ENCODE peak calls at places on chromosomes 16 and 17, in six cellular contexts. One of them, this sample, is unnamed.

GRCh38 chr17:2289878-2290478 is 13.6 kb downstream of the SMG6 start:
- DNase-seq in SK-N-SH: no peak
- DNase-seq in GM12878: no peak
- DNase-seq in K562: no peak
- DNase-seq in HepG2: no peak
- DNase-seq in HCT116: no peak
- DNase-seq in this sample: no peak

GRCh38 chr16:71479420-71479819 is 9.7 kb downstream of the ZNF19 start:
- DNase-seq in SK-N-SH: peak; percentile 50
- DNase-seq in GM12878: no peak
- DNase-seq in K562: peak; percentile 29
- DNase-seq in HepG2: peak; percentile 55
- DNase-seq in HCT116: no peak
- DNase-seq in this sample: no peak

GRCh38 chr16:73214825-73215481 is 167.0 kb upstream of the ZFHX3 start:
- DNase-seq in SK-N-SH: no peak
- DNase-seq in GM12878: no peak
- DNase-seq in K562: no peak
- DNase-seq in HepG2: no peak
- DNase-seq in HCT116: no peak
- DNase-seq in this sample: no peak

GRCh38 chr16:88618182-88618955 is 20.0 kb upstream of the IL17C start:
- DNase-seq in SK-N-SH: no peak
- DNase-seq in GM12878: no peak
- DNase-seq in K562: peak; percentile 58
- DNase-seq in HepG2: peak; percentile 91
- DNase-seq in HCT116: no peak
- DNase-seq in this sample: no peak

GRCh38 chr16:81237942-81238295 is 570 bp upstream of the BCO1 start:
- DNase-seq in SK-N-SH: no peak
- DNase-seq in GM12878: no peak
- DNase-seq in K562: no peak
- DNase-seq in HepG2: no peak
- DNase-seq in HCT116: no peak
- DNase-seq in this sample: no peak

GRCh38 chr17:83153681-83154310 is 74.4 kb downstream of the METRNL start:
- DNase-seq in SK-N-SH: peak; percentile 41
- DNase-seq in GM12878: no peak
- DNase-seq in K562: no peak
- DNase-seq in HepG2: no peak
- DNase-seq in HCT116: no peak
- DNase-seq in this sample: no peak

GRCh38 chr16:64893386-64893785 is 228.5 kb downstream of the CDH11 start:
- DNase-seq in SK-N-SH: no peak
- DNase-seq in GM12878: no peak
- DNase-seq in K562: no peak
- DNase-seq in HepG2: no peak
- DNase-seq in HCT116: no peak
- DNase-seq in this sample: no peak

GRCh38 chr16:2008009-2008526 is 1.6 kb downstream of the ZNF598 start:
- DNase-seq in SK-N-SH: no peak
- DNase-seq in GM12878: no peak
- DNase-seq in K562: peak; percentile 53
- DNase-seq in HepG2: no peak
- DNase-seq in HCT116: no peak
- DNase-seq in this sample: no peak

GRCh38 chr17:6712058-6712853 is 913 bp downstream of the SLC13A5 start:
- DNase-seq in SK-N-SH: peak; percentile 11
- DNase-seq in GM12878: no peak
- DNase-seq in K562: no peak
- DNase-seq in HepG2: peak; percentile 88
- DNase-seq in HCT116: no peak
- DNase-seq in this sample: no peak

GRCh38 chr17:16987830-16988601 is 16.1 kb upstream of the TNFRSF13B start:
- DNase-seq in SK-N-SH: no peak
- DNase-seq in GM12878: peak; percentile 99
- DNase-seq in K562: peak; percentile 24
- DNase-seq in HepG2: no peak
- DNase-seq in HCT116: no peak
- DNase-seq in this sample: no peak

GRCh38 chr16:25210758-25211157 is 6.0 kb upstream of the AQP8 start:
- DNase-seq in SK-N-SH: no peak
- DNase-seq in GM12878: no peak
- DNase-seq in K562: peak; percentile 52
- DNase-seq in HepG2: no peak
- DNase-seq in HCT116: no peak
- DNase-seq in this sample: no peak

GRCh38 chr17:45388604-45389325 is 43.9 kb downstream of the ARHGAP27 start:
- DNase-seq in SK-N-SH: no peak
- DNase-seq in GM12878: no peak
- DNase-seq in K562: no peak
- DNase-seq in HepG2: no peak
- DNase-seq in HCT116: no peak
- DNase-seq in this sample: no peak

GRCh38 chr17:77445908-77446535 is 305.3 kb downstream of the SEC14L1 start:
- DNase-seq in SK-N-SH: no peak
- DNase-seq in GM12878: no peak
- DNase-seq in K562: no peak
- DNase-seq in HepG2: no peak
- DNase-seq in HCT116: no peak
- DNase-seq in this sample: no peak

GRCh38 chr17:65914784-65915342 is 277.1 kb downstream of the CEP112 start:
- DNase-seq in SK-N-SH: no peak
- DNase-seq in GM12878: peak; percentile 81
- DNase-seq in K562: no peak
- DNase-seq in HepG2: no peak
- DNase-seq in HCT116: no peak
- DNase-seq in this sample: no peak

GRCh38 chr17:76549215-76549518 is 9.3 kb downstream of the PRCD start:
- DNase-seq in SK-N-SH: no peak
- DNase-seq in GM12878: no peak
- DNase-seq in K562: no peak
- DNase-seq in HepG2: no peak
- DNase-seq in HCT116: no peak
- DNase-seq in this sample: no peak

GRCh38 chr17:55661963-55662834 is 60.5 kb downstream of the TMEM100 start:
- DNase-seq in SK-N-SH: no peak
- DNase-seq in GM12878: no peak
- DNase-seq in K562: no peak
- DNase-seq in HepG2: no peak
- DNase-seq in HCT116: no peak
- DNase-seq in this sample: no peak

GRCh38 chr17:17897442-17897841 is 60.7 kb upstream of the SREBF1 start:
- DNase-seq in SK-N-SH: no peak
- DNase-seq in GM12878: peak; percentile 66
- DNase-seq in K562: no peak
- DNase-seq in HepG2: no peak
- DNase-seq in HCT116: no peak
- DNase-seq in this sample: no peak

GRCh38 chr16:75066861-75067447 is 49.6 kb downstream of the LDHD start:
- DNase-seq in SK-N-SH: no peak
- DNase-seq in GM12878: no peak
- DNase-seq in K562: no peak
- DNase-seq in HepG2: no peak
- DNase-seq in HCT116: no peak
- DNase-seq in this sample: no peak

GRCh38 chr17:27526603-27527002 is 70.4 kb downstream of the KSR1 start:
- DNase-seq in SK-N-SH: no peak
- DNase-seq in GM12878: no peak
- DNase-seq in K562: peak; percentile 70
- DNase-seq in HepG2: no peak
- DNase-seq in HCT116: no peak
- DNase-seq in this sample: no peak

GRCh38 chr16:20910781-20911321 is 10.3 kb downstream of the LYRM1 start:
- DNase-seq in SK-N-SH: no peak
- DNase-seq in GM12878: no peak
- DNase-seq in K562: no peak
- DNase-seq in HepG2: no peak
- DNase-seq in HCT116: peak; percentile 75
- DNase-seq in this sample: no peak

GRCh38 chr16:58451945-58452401 is 48.0 kb upstream of the NDRG4 start:
- DNase-seq in SK-N-SH: no peak
- DNase-seq in GM12878: no peak
- DNase-seq in K562: no peak
- DNase-seq in HepG2: peak; percentile 85
- DNase-seq in HCT116: no peak
- DNase-seq in this sample: peak; percentile 52

GRCh38 chr17:13688716-13689115 is 87.0 kb upstream of the HS3ST3A1 start:
- DNase-seq in SK-N-SH: no peak
- DNase-seq in GM12878: no peak
- DNase-seq in K562: no peak
- DNase-seq in HepG2: no peak
- DNase-seq in HCT116: no peak
- DNase-seq in this sample: no peak

GRCh38 chr16:48441863-48442279 is 56.7 kb upstream of the SIAH1 start:
- DNase-seq in SK-N-SH: no peak
- DNase-seq in GM12878: no peak
- DNase-seq in K562: no peak
- DNase-seq in HepG2: peak; percentile 94
- DNase-seq in HCT116: no peak
- DNase-seq in this sample: no peak

GRCh38 chr17:68334393-68334792 is 43.1 kb downstream of the ARSG start:
- DNase-seq in SK-N-SH: no peak
- DNase-seq in GM12878: no peak
- DNase-seq in K562: no peak
- DNase-seq in HepG2: no peak
- DNase-seq in HCT116: no peak
- DNase-seq in this sample: no peak

GRCh38 chr16:81711609-81712329 is 67.3 kb upstream of the PLCG2 start:
- DNase-seq in SK-N-SH: peak; percentile 41
- DNase-seq in GM12878: no peak
- DNase-seq in K562: peak; percentile 58
- DNase-seq in HepG2: no peak
- DNase-seq in HCT116: peak; percentile 86
- DNase-seq in this sample: no peak

DNA sequence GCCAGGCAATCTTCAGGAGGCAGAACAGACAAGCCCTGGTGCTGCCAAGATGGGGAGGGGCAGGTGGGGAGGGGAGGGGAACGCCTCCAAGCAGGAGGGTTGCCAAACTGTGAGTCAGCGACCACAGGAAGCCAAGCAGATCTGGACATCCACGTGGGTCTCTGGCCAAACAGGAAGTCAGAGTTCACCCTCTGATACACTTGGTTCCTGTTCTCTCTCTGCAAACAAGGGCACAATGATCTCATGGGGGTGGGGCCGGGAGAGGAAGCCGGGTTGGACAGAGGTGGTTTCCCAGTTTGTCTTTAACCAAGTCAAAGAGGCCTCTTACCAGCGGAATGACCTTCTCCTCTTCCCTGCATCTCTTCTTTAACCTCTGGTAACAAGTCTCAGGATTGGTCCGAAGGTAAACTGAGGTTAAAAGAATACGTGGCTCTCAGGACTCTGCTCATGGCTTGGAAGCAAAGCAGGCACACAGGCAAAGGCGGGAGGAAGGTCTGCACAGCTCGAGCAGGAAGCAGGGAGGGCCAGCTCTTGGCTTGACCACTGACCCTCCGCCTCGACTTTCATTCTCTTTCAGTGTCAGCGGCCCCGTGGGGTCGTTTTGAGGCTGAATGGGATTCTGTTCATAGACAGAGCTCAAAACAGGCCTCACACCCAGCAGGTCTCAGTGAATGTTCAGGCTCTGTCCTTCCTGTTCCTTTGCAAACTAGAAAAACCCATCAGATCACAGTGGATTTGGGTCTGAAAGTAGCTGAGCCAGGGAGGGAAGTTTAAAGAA is 32.9 kb downstream of the TK2 start:
- DNase-seq in SK-N-SH: peak; percentile 66
- DNase-seq in GM12878: peak; percentile 98
- DNase-seq in K562: peak; percentile 95
- DNase-seq in HepG2: peak; percentile 100
- DNase-seq in HCT116: peak; percentile 94
- DNase-seq in this sample: peak; percentile 90
- TF ChIP-seq REST in SK-N-SH: peak; percentile 64
- TF ChIP-seq REST in GM12878: peak; percentile 5
- TF ChIP-seq REST in K562: no peak
- TF ChIP-seq REST in HepG2: no peak
- TF ChIP-seq REST in HCT116: no peak
- TF ChIP-seq REST in this sample: no peak

GRCh38 chr16:67486805-67487204 is 3.5 kb upstream of the AGRP start:
- DNase-seq in SK-N-SH: no peak
- DNase-seq in GM12878: no peak
- DNase-seq in K562: no peak
- DNase-seq in HepG2: no peak
- DNase-seq in HCT116: no peak
- DNase-seq in this sample: no peak
- TF ChIP-seq POLR2AphosphoS5 in SK-N-SH: no peak
- TF ChIP-seq POLR2AphosphoS5 in GM12878: no peak
- TF ChIP-seq POLR2AphosphoS5 in K562: no peak
- TF ChIP-seq POLR2AphosphoS5 in HepG2: no peak
- TF ChIP-seq POLR2AphosphoS5 in HCT116: no peak
- TF ChIP-seq POLR2AphosphoS5 in this sample: no peak

DNA sequence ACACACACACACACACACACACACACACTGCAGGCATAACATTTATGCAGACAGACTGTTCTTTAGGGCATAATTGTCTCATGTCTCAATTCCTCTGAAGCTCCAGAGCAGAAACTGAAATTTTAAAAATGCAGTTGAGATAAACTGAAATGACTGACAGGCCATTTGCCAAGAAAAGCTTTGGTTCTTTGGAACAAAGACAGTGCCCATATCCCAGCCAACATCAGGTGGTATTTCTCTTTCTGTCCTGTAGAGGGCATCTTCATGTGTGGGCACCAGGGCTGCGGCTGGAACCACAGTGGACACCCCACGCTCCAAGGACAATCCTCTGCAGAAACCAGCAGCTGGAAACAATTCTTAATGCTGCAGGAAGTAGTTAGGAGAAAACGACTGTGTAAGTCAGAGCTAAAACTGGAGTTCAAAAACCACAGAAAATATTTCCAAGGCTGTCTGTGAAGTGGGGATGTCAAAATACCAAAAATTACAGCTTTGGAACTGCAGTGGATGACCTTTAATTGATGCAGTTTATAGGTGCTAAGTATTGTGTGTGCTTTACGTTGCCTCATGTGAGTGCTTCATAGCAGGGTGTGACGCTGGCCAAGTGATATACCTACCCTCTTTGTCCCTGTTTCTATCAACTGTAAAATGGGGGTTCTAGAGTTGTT is 10.6 kb upstream of the MEFV start:
- DNase-seq in SK-N-SH: peak; percentile 67
- DNase-seq in GM12878: no peak
- DNase-seq in K562: no peak
- DNase-seq in HepG2: peak; percentile 58
- DNase-seq in HCT116: peak; percentile 29
- DNase-seq in this sample: peak; percentile 17
- H3K9me3 ChIP-seq in SK-N-SH: no peaks in the 10 kb centered on the region
- H3K9me3 ChIP-seq in GM12878: peaks cover 3% of the 10 kb centered on the region
- H3K9me3 ChIP-seq in K562: peaks cover 12% of the 10 kb centered on the region
- H3K9me3 ChIP-seq in HepG2: no peaks in the 10 kb centered on the region
- H3K9me3 ChIP-seq in HCT116: no peaks in the 10 kb centered on the region
- H3K9me3 ChIP-seq in this sample: no peaks in the 10 kb centered on the region

DNA sequence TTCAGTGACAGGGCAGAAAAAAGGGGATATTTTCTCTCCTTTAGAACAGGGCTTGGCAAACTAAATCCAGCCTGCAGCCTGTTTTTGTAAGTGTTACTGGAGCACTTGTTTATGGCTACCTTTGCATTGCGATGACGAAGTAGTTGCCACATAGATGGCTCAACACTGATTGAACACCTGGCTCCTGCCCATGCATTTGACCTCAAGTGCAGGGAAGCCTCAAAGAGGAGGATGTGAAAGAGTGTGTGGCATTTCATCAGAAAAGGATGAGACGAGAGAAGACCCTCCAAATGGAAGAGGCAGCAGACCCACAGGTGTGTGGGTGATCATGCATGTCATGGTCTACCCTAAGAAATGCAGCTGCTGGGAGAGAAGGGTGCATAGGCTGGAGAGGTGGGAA is 32.7 kb upstream of the IRX5 start:
- DNase-seq in SK-N-SH: no peak
- DNase-seq in GM12878: no peak
- DNase-seq in K562: no peak
- DNase-seq in HepG2: no peak
- DNase-seq in HCT116: no peak
- DNase-seq in this sample: no peak
- TF ChIP-seq REST in SK-N-SH: no peak
- TF ChIP-seq REST in GM12878: no peak
- TF ChIP-seq REST in K562: no peak
- TF ChIP-seq REST in HepG2: no peak
- TF ChIP-seq REST in HCT116: no peak
- TF ChIP-seq REST in this sample: no peak